ENCODE peak calls at places on chromosomes 5 and 9, in five cellular contexts. L, J, N, P and D are unnamed samples.

GRCh38 chr5:42230839-42231238 is 192.4 kb upstream of the GHR start:
- DNase-seq in J (no peak), N (no peak), L (no peak), P (no peak), D (no peak)

GRCh38 chr9:127295005-127295404 is 30.4 kb downstream of the GARNL3 start:
- DNase-seq in N (no peak), P (no peak), J (no peak), L (no peak), D (no peak)

GRCh38 chr5:23930985-23931384 is 423.6 kb downstream of the PRDM9 start:
- DNase-seq in L (no peak), N (no peak), J (no peak), P (no peak), D (no peak)

GRCh38 chr5:176473335-176474006 is 25.3 kb downstream of the FAF2 start:
- DNase-seq in J (no peak), N (no peak), P (no peak), L (no peak), D (no peak)

GRCh38 chr5:4252322-4252721 is 656.7 kb downstream of the IRX1 start:
- DNase-seq in J (no peak), L (no peak), P (no peak), N (no peak), D (no peak)

GRCh38 chr9:68709291-68709970 is 4.4 kb downstream of the PIP5K1B start:
- DNase-seq in N (no peak), P (no peak), L (no peak), J (no peak), D (no peak)

GRCh38 chr9:72703574-72703973 is 182.2 kb downstream of the TMC1 start:
- DNase-seq in N (no peak), P (no peak), J (no peak), L (no peak), D (no peak)

GRCh38 chr9:137103206-137103999 is 11.1 kb downstream of the DPP7 start:
- DNase-seq in J (no peak), P (no peak), N (no peak), L (no peak), D (no peak)

GRCh38 chr9:12955510-12956163 is 180.8 kb downstream of the LURAP1L start:
- DNase-seq in P (peak; percentile 43), N (no peak), L (no peak), J (no peak), D (no peak)

GRCh38 chr9:70120834-70121510 is 77.3 kb downstream of the MAMDC2 start:
- DNase-seq in N (no peak), J (no peak), P (no peak), L (peak; percentile 57), D (no peak)

GRCh38 chr9:36721846-36722588 is 149.3 kb downstream of the MELK start:
- DNase-seq in L (peak; percentile 53), N (no peak), J (no peak), P (peak; percentile 63), D (no peak)

GRCh38 chr9:95025213-95026170 is 292.0 kb downstream of the FANCC start:
- DNase-seq in N (no peak), J (no peak), P (peak; percentile 52), L (peak; percentile 71), D (peak; percentile 32)

GRCh38 chr5:98258939-98259338 is 514.5 kb upstream of the RGMB start:
- DNase-seq in L (no peak), J (no peak), N (no peak), P (no peak), D (no peak)

GRCh38 chr5:65100846-65101678 is 332.3 kb downstream of the CWC27 start:
- DNase-seq in L (peak; percentile 70), J (peak; percentile 45), P (no peak), N (peak; percentile 20), D (no peak)

GRCh38 chr9:3468407-3469205 is 57.2 kb downstream of the RFX3 start:
- DNase-seq in N (no peak), J (no peak), P (no peak), L (no peak), D (no peak)

GRCh38 chr5:32303755-32304120 is 9.0 kb downstream of the MTMR12 start:
- DNase-seq in L (no peak), J (no peak), P (no peak), N (no peak), D (no peak)

GRCh38 chr9:113499876-113500497 is 36.5 kb downstream of the RGS3 start:
- DNase-seq in P (no peak), N (no peak), L (no peak), J (no peak), D (no peak)

GRCh38 chr5:147455822-147456221 is 54.0 kb downstream of the DPYSL3 start:
- DNase-seq in L (no peak), P (no peak), J (no peak), N (no peak), D (no peak)

GRCh38 chr5:75089137-75089536 is 36.8 kb upstream of the GCNT4 start:
- DNase-seq in P (no peak), L (no peak), J (no peak), N (no peak), D (no peak)

GRCh38 chr9:104986096-104986495 is 58.1 kb upstream of the ABCA1 start:
- DNase-seq in P (no peak), N (no peak), J (no peak), L (no peak), D (no peak)

GRCh38 chr9:7075154-7075553 is 317.4 kb downstream of the KDM4C start:
- DNase-seq in L (no peak), N (no peak), P (no peak), J (no peak), D (no peak)

GRCh38 chr9:107397076-107398049 is 92.2 kb downstream of the KLF4 start:
- DNase-seq in J (no peak), L (no peak), N (no peak), P (no peak), D (no peak)

GRCh38 chr9:122389799-122390481 is 19.1 kb downstream of the PTGS1 start:
- DNase-seq in P (peak; percentile 10), L (peak; percentile 52), J (no peak), N (no peak), D (no peak)

GRCh38 chr9:13728121-13728520 is 448.6 kb upstream of the MPDZ start:
- DNase-seq in L (no peak), J (no peak), P (no peak), N (no peak), D (no peak)

GRCh38 chr5:148454576-148454975 is 70.8 kb downstream of the FBXO38 start:
- DNase-seq in J (no peak), L (no peak), P (no peak), N (no peak), D (no peak)

GRCh38 chr5:15300141-15300540 is 199.8 kb upstream of the FBXL7 start:
- DNase-seq in P (no peak), L (no peak), N (no peak), J (no peak), D (no peak)

GRCh38 chr9:9920425-9920824 is 692.4 kb downstream of the PTPRD start:
- DNase-seq in N (no peak), J (no peak), P (no peak), L (no peak), D (no peak)

GRCh38 chr9:80968611-80969010 is 720.7 kb downstream of the TLE1 start:
- DNase-seq in J (no peak), N (no peak), L (no peak), P (no peak), D (no peak)

GRCh38 chr9:32378496-32378895 is 5.9 kb upstream of the ACO1 start:
- DNase-seq in P (no peak), L (peak; percentile 71), J (peak; percentile 57), N (peak; percentile 33), D (no peak)

GRCh38 chr9:110969971-110970381 is 68.3 kb downstream of the LPAR1 start:
- DNase-seq in J (no peak), P (no peak), N (no peak), L (peak; percentile 68), D (no peak)

GRCh38 chr9:89387970-89388867 is 69.9 kb downstream of the SECISBP2 start:
- DNase-seq in N (no peak), J (no peak), P (no peak), L (peak; percentile 61), D (no peak)

DNA sequence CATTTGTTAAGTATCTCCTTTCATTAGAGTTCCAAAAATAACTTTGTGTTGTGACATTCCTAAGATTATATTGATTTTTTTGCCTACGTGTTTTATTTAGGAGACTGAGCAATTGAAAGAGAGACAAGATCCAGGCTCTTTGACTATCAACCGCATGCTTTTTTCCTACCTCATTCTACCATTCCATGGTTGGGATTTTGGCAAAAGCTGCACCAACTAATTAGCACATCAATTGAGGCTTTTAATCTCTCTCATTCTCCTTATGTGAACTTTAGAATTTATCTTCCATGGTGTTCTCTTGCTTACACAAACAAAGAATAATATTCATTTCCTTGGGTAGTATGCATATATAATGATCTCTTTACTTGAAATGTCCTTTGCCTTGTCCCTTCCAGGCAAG is 338.7 kb upstream of the SMC2 start:
- DNase-seq in N (no peak), J (no peak), L (no peak), P (no peak), D (no peak)
- TF ChIP-seq CTCF in N (no peak), J (no peak), L (no peak), P (no peak), D (no peak)

GRCh38 chr9:98580956-98581355 is 127.8 kb downstream of the GABBR2 start:
- DNase-seq in P (no peak), L (no peak), J (no peak), N (no peak), D (no peak)
- TF ChIP-seq CTCF in P (no peak), L (no peak), J (no peak), N (no peak), D (no peak)

GRCh38 chr9:130043654-130044623 is 950 bp upstream of the FNBP1 start:
- DNase-seq in J (no peak), P (no peak), N (no peak), L (no peak), D (no peak)
- TF ChIP-seq CTCF in J (no peak), P (no peak), N (no peak), L (no peak), D (no peak)

DNA sequence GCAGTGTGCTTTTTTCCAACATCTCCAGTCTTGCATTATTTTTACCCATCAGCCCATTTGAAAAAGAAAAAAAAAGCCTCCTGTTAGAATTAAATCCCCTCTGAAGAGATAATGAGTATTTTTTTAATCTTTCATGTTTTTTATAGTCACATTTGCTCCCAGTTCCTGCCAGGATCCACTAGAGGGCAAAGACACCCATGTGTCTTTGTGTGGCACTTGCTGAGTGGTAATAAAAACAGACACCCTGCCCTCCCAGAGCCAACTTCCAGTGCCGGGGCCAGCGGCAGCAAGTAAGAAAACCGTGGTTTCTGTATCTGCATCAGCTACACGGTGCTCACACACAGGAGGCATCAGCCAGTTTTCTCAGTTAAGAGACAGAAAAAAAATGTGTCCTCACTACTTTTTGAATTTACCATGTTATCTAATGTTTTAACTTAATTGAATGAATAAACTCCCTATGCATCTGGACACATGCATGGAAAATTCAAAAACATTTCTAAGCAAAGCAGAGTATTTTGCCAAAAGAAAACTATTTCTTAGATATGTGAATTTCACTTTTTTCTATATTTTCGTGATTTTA is 70.2 kb upstream of the PLEKHG4B start:
- DNase-seq in N (no peak), L (no peak), J (no peak), P (no peak), D (no peak)
- TF ChIP-seq CTCF in N (peak; percentile 52), L (peak; percentile 29), J (no peak), P (no peak), D (peak; percentile 41)

GRCh38 chr5:58188287-58188651 is 271.6 kb downstream of the PLK2 start:
- DNase-seq in N (no peak), P (no peak), J (no peak), L (no peak), D (no peak)
- TF ChIP-seq CTCF in N (no peak), P (no peak), J (no peak), L (no peak), D (no peak)